ENCODE peak calls at places on chromosomes 5 and 9, in eight cellular contexts. R, D, P, U, V, Q, F and X are unnamed samples.

GRCh38 chr5:172942556-172942955 is 16.7 kb upstream of the RPL26L1 start:
- DNase-seq in P (no peak), V (no peak), R (no peak), U (no peak), Q (no peak), F (no peak), D (no peak), X (no peak)

GRCh38 chr9:16611001-16611400 is 259.5 kb downstream of the BNC2 start:
- DNase-seq in Q (no peak), U (no peak), R (no peak), V (no peak), P (no peak), D (no peak), F (no peak), X (no peak)

GRCh38 chr9:3520564-3520963 is 5.2 kb downstream of the RFX3 start:
- DNase-seq in U (no peak), P (no peak), F (no peak), Q (no peak), R (no peak), D (peak), V (no peak), X (no peak)

GRCh38 chr9:75152416-75152815 is 64.1 kb downstream of the OSTF1 start:
- DNase-seq in Q (no peak), R (no peak), V (no peak), D (no peak), F (no peak), P (no peak), U (no peak), X (no peak)

GRCh38 chr9:121662359-121662758 is 10.9 kb downstream of the DAB2IP start:
- DNase-seq in R (no peak), V (no peak), Q (no peak), P (no peak), U (no peak), D (no peak), F (no peak), X (no peak)

GRCh38 chr5:55123365-55123764 is 20.9 kb downstream of the GZMA start:
- DNase-seq in D (no peak), P (no peak), V (no peak), Q (no peak), U (no peak), R (no peak), F (no peak), X (no peak)

GRCh38 chr9:4290427-4290837 is 9.4 kb downstream of the GLIS3 start:
- DNase-seq in F (no peak), Q (no peak), U (no peak), D (no peak), P (no peak), V (no peak), R (no peak), X (no peak)

GRCh38 chr5:57839447-57839846 is 356.8 kb upstream of the ACTBL2 start:
- DNase-seq in V (no peak), Q (no peak), F (no peak), P (no peak), D (no peak), U (no peak), R (peak), X (no peak)

GRCh38 chr5:149737355-149737754 is 7.2 kb downstream of the PPARGC1B start:
- DNase-seq in D (no peak), P (no peak), V (no peak), R (no peak), Q (no peak), F (no peak), U (no peak), X (no peak)

GRCh38 chr9:3777137-3777536 is 251.3 kb upstream of the RFX3 start:
- DNase-seq in U (no peak), F (no peak), Q (no peak), R (no peak), P (no peak), D (peak), V (no peak), X (no peak)

GRCh38 chr9:69141851-69142250 is 32.2 kb upstream of the TJP2 start:
- DNase-seq in V (no peak), U (no peak), R (peak), P (no peak), Q (no peak), F (no peak), D (no peak), X (no peak)
- H3K9ac ChIP-seq in V (no peak), U (no peak), R (no peak), P (no peak), Q (no peak), F (no peak), D (no peak), X (no peak)

GRCh38 chr9:91192785-91193657 is 168.7 kb downstream of the AUH start:
- DNase-seq in R (peak), Q (peak), V (no peak), F (peak), P (peak), U (peak), D (peak), X (peak)
- TF ChIP-seq POLR2AphosphoS5 in R (peak), Q (peak), V (no peak), F (peak), P (no peak), U (no peak), D (peak), X (peak)

GRCh38 chr5:143428738-143429420 is 25.4 kb upstream of the NR3C1 start:
- DNase-seq in Q (no peak), D (no peak), F (no peak), R (no peak), V (no peak), P (no peak), U (no peak), X (no peak)

GRCh38 chr5:143425835-143426234 is 22.3 kb upstream of the NR3C1 start:
- DNase-seq in V (no peak), D (no peak), U (no peak), F (no peak), R (no peak), P (no peak), Q (no peak), X (no peak)

GRCh38 chr5:143427122-143427735 is 23.7 kb upstream of the NR3C1 start:
- DNase-seq in P (no peak), R (no peak), V (no peak), D (no peak), U (no peak), F (no peak), Q (no peak), X (no peak)

GRCh38 chr5:143428155-143428554 is 24.7 kb upstream of the NR3C1 start:
- DNase-seq in U (no peak), R (no peak), F (no peak), V (no peak), P (no peak), D (no peak), Q (no peak), X (no peak)

GRCh38 chr5:143426437-143426991 is 23.0 kb upstream of the NR3C1 start:
- DNase-seq in R (no peak), Q (no peak), D (no peak), F (no peak), V (no peak), P (no peak), U (no peak), X (no peak)
- H3K9ac ChIP-seq in R (no peak), Q (no peak), D (no peak), F (no peak), V (no peak), P (no peak), U (no peak), X (no peak)

GRCh38 chr9:134375011-134375390 is 48.7 kb downstream of the RXRA start:
- DNase-seq in P (no peak), Q (no peak), V (no peak), U (no peak), F (no peak), D (no peak), R (no peak), X (no peak)
- TF ChIP-seq POLR2AphosphoS5 in P (no peak), Q (no peak), V (no peak), U (no peak), F (no peak), D (no peak), R (no peak), X (no peak)

GRCh38 chr5:143716856-143717255 is 95.1 kb upstream of the HMHB1 start:
- DNase-seq in V (no peak), D (no peak), P (no peak), F (no peak), U (no peak), R (no peak), Q (no peak), X (no peak)
- H3K9ac ChIP-seq in V (no peak), D (no peak), P (no peak), F (no peak), U (no peak), R (no peak), Q (no peak), X (peak)

GRCh38 chr9:36486454-36486932 is 86.2 kb upstream of the MELK start:
- DNase-seq in F (no peak), R (peak), V (no peak), D (no peak), U (peak), P (no peak), Q (no peak), X (no peak)

GRCh38 chr9:36488322-36488838 is 84.3 kb upstream of the MELK start:
- DNase-seq in V (no peak), F (no peak), D (no peak), P (no peak), Q (no peak), U (peak), R (no peak), X (no peak)

GRCh38 chr9:36486933-36487481 is 85.7 kb upstream of the MELK start:
- DNase-seq in R (peak), D (peak), V (no peak), Q (peak), F (no peak), P (no peak), U (peak), X (no peak)

GRCh38 chr9:36489453-36489852 is 83.2 kb upstream of the MELK start:
- DNase-seq in D (no peak), R (no peak), U (no peak), V (no peak), F (no peak), P (no peak), Q (no peak), X (no peak)

DNA sequence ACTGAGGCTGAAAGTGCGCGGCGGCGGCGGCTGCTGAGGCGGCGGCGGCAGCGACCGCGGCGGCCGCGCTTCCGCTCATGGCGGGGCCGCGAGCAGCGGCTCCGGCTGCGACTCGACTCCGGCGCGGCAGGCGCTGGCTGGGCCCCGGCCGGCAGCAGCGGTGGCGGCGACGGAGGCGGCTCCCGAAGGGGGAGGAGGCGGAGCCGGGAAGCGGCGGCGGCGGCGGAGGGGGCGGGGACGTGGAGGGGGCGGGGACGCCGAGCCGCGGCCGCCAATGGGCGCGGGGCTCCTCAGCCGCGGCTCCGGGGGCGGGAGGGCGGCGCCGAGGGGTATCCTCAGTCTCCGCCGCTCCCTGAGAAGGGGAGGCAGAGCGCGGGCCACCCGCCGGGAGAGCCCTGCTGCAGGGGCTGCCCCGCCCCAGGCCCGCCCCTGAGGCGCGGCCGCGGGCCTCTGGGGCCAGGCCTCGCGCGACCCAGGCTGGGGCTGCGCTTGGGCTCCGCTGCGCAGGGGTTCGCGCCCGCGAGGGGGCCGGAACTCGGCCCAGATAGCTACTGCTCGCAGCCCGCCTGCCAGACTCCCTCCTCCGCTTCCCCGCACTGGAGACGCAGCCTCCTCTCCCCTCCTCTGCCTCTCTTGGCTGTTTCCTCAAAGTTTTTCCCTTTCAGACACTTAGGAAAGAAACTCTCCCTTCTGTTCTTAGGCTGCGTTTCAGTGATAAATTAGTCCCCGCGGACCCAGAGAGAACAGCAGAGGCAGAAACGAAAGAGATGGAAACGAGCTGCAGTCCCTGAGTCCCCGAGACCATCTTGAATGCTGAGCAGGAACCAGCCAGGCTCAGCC is 85.0 kb upstream of the MELK start:
- DNase-seq in Q (peak), U (peak), R (peak), F (peak), P (peak), V (peak), D (peak), X (no peak)
- TF ChIP-seq POLR2AphosphoS5 in Q (peak), U (peak), R (peak), F (peak), P (peak), V (peak), D (peak), X (peak)